ENCODE peak calls at places on chromosomes 6 and 20, in eight cellular contexts. J, D, X, U, H, G, S and M are unnamed samples.

GRCh38 chr20:48180637-48181036 is 395.4 kb upstream of the SULF2 start:
- DNase-seq in J (no peak), U (no peak), X (no peak), D (peak; percentile 69), G (no peak), S (no peak), H (no peak), M (no peak)

GRCh38 chr6:143368426-143368825 is 82.1 kb downstream of the ADAT2 start:
- DNase-seq in U (no peak), X (peak; percentile 75), G (no peak), D (no peak), J (peak; percentile 41), H (no peak), S (no peak), M (no peak)

GRCh38 chr6:54196905-54197304 is 85.7 kb downstream of the MLIP start:
- DNase-seq in J (no peak), X (no peak), G (no peak), D (no peak), H (no peak), S (no peak), U (no peak), M (no peak)

GRCh38 chr6:72267470-72267869 is 354.4 kb upstream of the KCNQ5 start:
- DNase-seq in H (no peak), G (no peak), S (no peak), U (no peak), D (no peak), X (no peak), J (peak; percentile 87), M (no peak)

GRCh38 chr6:7234547-7234946 is 78.5 kb downstream of the SSR1 start:
- DNase-seq in H (no peak), G (no peak), J (no peak), D (no peak), S (no peak), X (no peak), U (no peak), M (no peak)

GRCh38 chr20:59831024-59831900 is 102.2 kb downstream of the SYCP2 start:
- DNase-seq in D (peak; percentile 37), X (no peak), H (no peak), J (peak; percentile 78), G (no peak), S (no peak), U (peak; percentile 9), M (no peak)

GRCh38 chr6:68559052-68559451 is 76.0 kb upstream of the ADGRB3 start:
- DNase-seq in H (no peak), X (no peak), J (peak; percentile 2), U (no peak), G (no peak), D (no peak), S (peak; percentile 49), M (no peak)

GRCh38 chr20:64102647-64103354 is 4.6 kb downstream of the NPBWR2 start:
- DNase-seq in U (peak; percentile 16), J (no peak), X (no peak), G (no peak), D (no peak), S (peak; percentile 82), H (no peak), M (no peak)

GRCh38 chr20:37519508-37520416 is 1.3 kb upstream of the NNAT start:
- DNase-seq in H (no peak), S (peak; percentile 83), U (no peak), J (peak; percentile 77), D (peak; percentile 49), G (no peak), X (no peak), M (no peak)

GRCh38 chr6:63740709-63741108 is 105.1 kb downstream of the PHF3 start:
- DNase-seq in J (peak; percentile 52), H (no peak), X (peak; percentile 74), G (no peak), D (peak; percentile 51), S (no peak), U (no peak), M (no peak)

GRCh38 chr6:12313311-12313991 is 23.3 kb downstream of the EDN1 start:
- DNase-seq in H (no peak), S (no peak), J (no peak), G (no peak), X (peak; percentile 9), U (no peak), D (no peak), M (no peak)

GRCh38 chr20:63151554-63152321 is 64.2 kb downstream of the YTHDF1 start:
- DNase-seq in H (no peak), S (no peak), X (peak; percentile 45), D (peak; percentile 57), U (no peak), J (peak; percentile 63), G (no peak), M (no peak)

GRCh38 chr6:3139090-3139903 is 18.0 kb downstream of the TUBB2A start:
- DNase-seq in H (peak; percentile 14), S (peak; percentile 32), U (peak; percentile 50), J (peak; percentile 94), D (peak; percentile 81), X (peak; percentile 81), G (no peak), M (no peak)

GRCh38 chr6:88538130-88538706 is 372.1 kb upstream of the CNR1 start:
- DNase-seq in S (no peak), G (no peak), U (no peak), H (no peak), D (peak; percentile 6), X (peak; percentile 20), J (peak; percentile 49), M (no peak)

GRCh38 chr6:133512410-133513016 is 271.4 kb downstream of the EYA4 start:
- DNase-seq in J (peak; percentile 75), S (peak; percentile 48), U (no peak), G (no peak), H (peak; percentile 11), X (peak; percentile 70), D (peak; percentile 53), M (no peak)